ENCODE peak calls at places on chromosomes 7 and 10, in seven cellular contexts. Z is GM23248, Q is astrocyte, L is IMR-90, J is neuronal stem cell, O is hepatocyte, B is OCI-LY7. F is an unnamed sample.

GRCh38 chr7:1715671-1716074 is 45.6 kb downstream of the ELFN1 start:
- DNase-seq in J (no peak), Z (no peak), B (no peak), L (no peak), O (no peak), Q (no peak), F (no peak)

GRCh38 chr7:7207876-7208275 is 25.5 kb downstream of the C1GALT1 start:
- DNase-seq in L (peak; percentile 65), B (no peak), J (no peak), Z (no peak), O (no peak), Q (no peak), F (no peak)

GRCh38 chr7:100467638-100468373 is 3.7 kb upstream of the SPACDR start:
- DNase-seq in B (no peak), Q (no peak), L (no peak), J (no peak), Z (no peak), O (no peak), F (no peak)

GRCh38 chr7:2939193-2939885 is 95.2 kb upstream of the GNA12 start:
- DNase-seq in J (no peak), Z (peak; percentile 20), B (no peak), O (no peak), L (peak; percentile 9), Q (no peak), F (peak; percentile 47)

GRCh38 chr10:110516815-110517492 is 19.2 kb downstream of the DUSP5 start:
- DNase-seq in Q (no peak), O (no peak), Z (no peak), J (no peak), L (no peak), B (no peak), F (no peak)

GRCh38 chr7:131057524-131058065 is 270.1 kb upstream of the MKLN1 start:
- DNase-seq in J (no peak), B (peak; percentile 49), Q (no peak), L (no peak), Z (no peak), O (no peak), F (no peak)

GRCh38 chr7:21944616-21945373 is 904 bp downstream of the CDCA7L start:
- DNase-seq in O (peak; percentile 67), J (peak; percentile 32), B (peak; percentile 78), Q (no peak), L (peak; percentile 5), Z (peak; percentile 53), F (peak; percentile 81)

GRCh38 chr10:13957856-13958255 is 371.1 kb downstream of the PRPF18 start:
- DNase-seq in L (no peak), B (no peak), O (no peak), J (no peak), Q (no peak), Z (no peak), F (no peak)

GRCh38 chr7:47390914-47391313 is 191.0 kb downstream of the TNS3 start:
- DNase-seq in B (peak; percentile 21), O (no peak), L (no peak), Z (no peak), J (no peak), Q (no peak), F (no peak)

GRCh38 chr10:42488416-42488815 is 150.0 kb downstream of the ZNF33B start:
- DNase-seq in B (no peak), O (no peak), L (peak; percentile 31), Q (no peak), Z (peak; percentile 61), J (no peak), F (no peak)

GRCh38 chr10:133151528-133151927 is 8.5 kb upstream of the KNDC1 start:
- DNase-seq in O (no peak), Z (no peak), Q (no peak), B (no peak), J (no peak), L (no peak), F (no peak)

GRCh38 chr7:2717293-2717904 is 29.4 kb downstream of the AMZ1 start:
- DNase-seq in Z (no peak), B (peak; percentile 70), Q (no peak), L (peak; percentile 62), J (no peak), O (peak; percentile 86), F (no peak)

GRCh38 chr7:16651391-16652254 is 5.6 kb downstream of the BZW2 start:
- DNase-seq in L (no peak), B (no peak), Z (no peak), J (no peak), O (no peak), Q (peak; percentile 65), F (no peak)

GRCh38 chr10:124543971-124544370 is 82.3 kb downstream of the LHPP start:
- DNase-seq in Q (no peak), O (no peak), J (no peak), Z (no peak), L (no peak), B (no peak), F (no peak)

GRCh38 chr10:75400163-75400768 is 1.3 kb downstream of the ZNF503 start:
- DNase-seq in O (no peak), L (no peak), Z (peak; percentile 69), J (no peak), Q (no peak), B (no peak), F (peak; percentile 36)

GRCh38 chr7:1058821-1059199 is 14.5 kb downstream of the GPR146 start:
- DNase-seq in Z (peak; percentile 29), Q (no peak), B (peak; percentile 66), L (peak; percentile 53), J (no peak), O (no peak), F (no peak)

GRCh38 chr7:156386097-156386496 is 254.5 kb upstream of the RNF32 start:
- DNase-seq in O (peak; percentile 29), Q (no peak), B (no peak), L (no peak), J (peak; percentile 57), Z (no peak), F (no peak)

GRCh38 chr7:18437086-18437485 is 58.5 kb upstream of the HDAC9 start:
- DNase-seq in L (peak; percentile 84), B (no peak), O (no peak), Z (no peak), Q (no peak), J (no peak), F (no peak)

GRCh38 chr7:106817098-106817497 is 48.0 kb upstream of the PIK3CG start:
- DNase-seq in L (no peak), Z (no peak), O (no peak), Q (no peak), B (no peak), J (no peak), F (no peak)

GRCh38 chr10:102027261-102027660 is 28.7 kb downstream of the ARMH3 start:
- DNase-seq in O (no peak), B (no peak), L (no peak), Z (no peak), J (no peak), Q (no peak), F (no peak)

GRCh38 chr7:7720750-7721621 is 2.6 kb upstream of the RPA3 start:
- DNase-seq in B (no peak), Z (no peak), Q (no peak), J (no peak), L (no peak), O (no peak), F (no peak)

GRCh38 chr7:29793507-29793906 is 12.8 kb upstream of the WIPF3 start:
- DNase-seq in B (no peak), O (no peak), Q (no peak), Z (no peak), L (no peak), J (no peak), F (no peak)

GRCh38 chr7:90879924-90880323 is 283.8 kb downstream of the CDK14 start:
- DNase-seq in Q (no peak), L (no peak), B (no peak), O (no peak), Z (no peak), J (no peak), F (no peak)

GRCh38 chr7:151425670-151426075 is 14.3 kb downstream of the CRYGN start:
- DNase-seq in Q (peak; percentile 78), J (no peak), B (no peak), O (peak; percentile 34), L (peak; percentile 91), Z (peak; percentile 85), F (no peak)
- H2AFZ ChIP-seq in Q (no peak overlapping the region), J (no peak overlapping the region), B (no peak overlapping the region), O (no peak overlapping the region), L (peak overlapping the region; percentile 47), Z (no peak overlapping the region), F (no peak overlapping the region)

GRCh38 chr10:113477451-113477850 is 75.4 kb upstream of the HABP2 start:
- DNase-seq in B (no peak), J (no peak), L (no peak), O (no peak), Q (no peak), Z (no peak), F (no peak)

GRCh38 chr10:113480081-113480360 is 72.8 kb upstream of the HABP2 start:
- DNase-seq in J (no peak), L (no peak), B (no peak), Q (no peak), O (no peak), Z (no peak), F (no peak)

GRCh38 chr10:113476673-113477072 is 76.2 kb upstream of the HABP2 start:
- DNase-seq in L (no peak), Q (no peak), J (no peak), B (no peak), O (no peak), Z (no peak), F (no peak)

GRCh38 chr10:113480828-113481502 is 71.9 kb upstream of the HABP2 start:
- DNase-seq in B (no peak), Q (no peak), J (no peak), O (no peak), L (no peak), Z (no peak), F (no peak)

GRCh38 chr10:113479346-113480080 is 73.3 kb upstream of the HABP2 start:
- DNase-seq in L (no peak), Q (no peak), O (no peak), Z (no peak), B (no peak), J (no peak), F (no peak)
- H3K9me3 ChIP-seq in L (peaks cover 11% of the 10 kb centered on the region), Q (peaks cover 9% of the 10 kb centered on the region), O (peaks cover 11% of the 10 kb centered on the region), Z (no peaks in the 10 kb centered on the region), B (no peaks in the 10 kb centered on the region), J (peaks cover 7% of the 10 kb centered on the region), F (peaks cover 4% of the 10 kb centered on the region)

DNA sequence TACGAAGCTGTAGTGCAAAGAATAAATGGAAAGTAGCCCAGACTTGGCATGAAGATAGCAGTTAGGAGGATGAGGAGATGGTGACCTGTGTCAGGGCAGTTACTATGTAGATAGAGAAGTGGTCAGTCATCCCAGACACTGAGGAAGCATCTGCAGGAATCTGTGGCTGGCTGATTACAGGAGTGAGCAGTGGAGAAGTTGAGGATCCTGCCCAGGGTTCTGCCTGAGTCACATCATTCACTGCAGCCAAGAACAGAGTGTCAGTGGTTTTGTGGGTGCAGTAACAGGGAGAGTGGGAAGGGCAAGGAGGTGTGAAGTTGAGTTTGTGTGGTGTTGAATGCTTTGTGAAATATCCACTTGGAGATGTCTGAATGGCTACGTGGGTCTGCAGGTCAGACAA is 676.4 kb upstream of the NRP1 start:
- DNase-seq in Q (peak; percentile 70), Z (peak; percentile 83), J (no peak), O (no peak), L (peak; percentile 41), B (no peak), F (no peak)
- H3K4me2 ChIP-seq in Q (no peak overlapping the region), Z (no peak overlapping the region), J (no peak overlapping the region), O (no peak overlapping the region), L (no peak overlapping the region), B (no peak overlapping the region), F (no peak overlapping the region)

DNA sequence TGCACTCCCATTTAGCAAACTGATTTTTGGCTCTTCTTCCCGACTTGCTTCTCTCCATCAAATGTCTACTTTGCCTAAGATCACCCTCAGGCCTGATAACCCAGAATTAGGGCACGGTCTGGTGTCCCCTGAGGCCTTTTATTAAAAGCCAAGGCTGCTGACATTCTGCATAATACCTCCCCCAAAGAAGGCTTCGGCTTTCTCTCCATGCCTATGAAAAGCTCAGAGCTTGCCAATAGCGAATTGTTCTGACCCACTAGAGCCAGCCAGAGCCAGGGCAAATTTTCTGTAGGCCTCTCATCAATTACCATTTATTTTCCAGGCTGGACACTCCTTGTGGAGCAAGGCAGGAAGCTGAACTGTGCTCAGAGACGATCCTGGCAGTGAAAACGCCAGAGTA is 64.3 kb upstream of the ADRB1 start:
- DNase-seq in L (no peak), B (no peak), Z (no peak), O (no peak), J (no peak), Q (no peak), F (no peak)
- H2AFZ ChIP-seq in L (no peak overlapping the region), B (no peak overlapping the region), Z (no peak overlapping the region), O (no peak overlapping the region), J (peak overlapping the region; percentile 30), Q (no peak overlapping the region), F (no peak overlapping the region)